ENCODE peak calls at places on chromosome 17, in eight cellular contexts. O is ascending aorta; W is Jurkat, Clone E6-1; F is astrocyte of the spinal cord; J is iPS DF 6.9; I is fibroblast of pulmonary artery; R is cardiac fibroblast; D is thoracic aorta. T is an unnamed sample.

GRCh38 chr17:37768438-37768837 is 23.6 kb upstream of the HNF1B start:
- DNase-seq in W (no peak), D (no peak), O (no peak), I (no peak), R (no peak), J (no peak), F (no peak), T (no peak)

GRCh38 chr17:66767164-66767933 is 67.6 kb upstream of the CACNG5 start:
- DNase-seq in D (no peak), W (no peak), J (no peak), O (peak), F (no peak), R (no peak), I (no peak), T (no peak)

GRCh38 chr17:74012465-74012864 is 191.0 kb upstream of the RPL38 start:
- DNase-seq in F (no peak), D (no peak), R (no peak), I (no peak), J (no peak), W (peak), O (no peak), T (no peak)

GRCh38 chr17:60604686-60605334 is 4.8 kb downstream of the PPM1D start:
- DNase-seq in R (peak), F (peak), J (no peak), O (peak), W (no peak), D (peak), I (peak), T (no peak)

GRCh38 chr17:27762527-27763305 is 37.6 kb downstream of the NOS2 start:
- DNase-seq in I (peak), R (peak), O (no peak), J (no peak), D (no peak), F (peak), W (peak), T (no peak)

GRCh38 chr17:40130352-40131042 is 8.7 kb downstream of the MSL1 start:
- DNase-seq in F (no peak), J (no peak), W (no peak), O (no peak), I (peak), D (no peak), R (peak), T (no peak)

GRCh38 chr17:67441052-67441738 is 64.1 kb downstream of the PITPNC1 start:
- DNase-seq in J (no peak), W (peak), I (peak), F (peak), R (peak), O (no peak), D (peak), T (peak)

GRCh38 chr17:38417210-38417951 is 10.9 kb upstream of the ARHGAP23 start:
- DNase-seq in I (no peak), J (no peak), F (no peak), D (no peak), R (no peak), W (no peak), O (no peak), T (no peak)

GRCh38 chr17:46894476-46895151 is 28.3 kb upstream of the GOSR2 start:
- DNase-seq in W (no peak), I (no peak), O (no peak), R (no peak), D (no peak), J (no peak), F (no peak), T (no peak)

GRCh38 chr17:79892457-79893236 is 53.4 kb upstream of the CBX4 start:
- DNase-seq in F (no peak), I (no peak), O (no peak), W (no peak), J (no peak), D (no peak), R (no peak), T (no peak)

GRCh38 chr17:18920911-18921441 is 31.0 kb upstream of the SLC5A10 start:
- DNase-seq in I (peak), R (peak), D (no peak), W (no peak), J (no peak), F (no peak), O (no peak), T (no peak)

GRCh38 chr17:12089809-12090384 is 69.2 kb downstream of the MAP2K4 start:
- DNase-seq in D (no peak), J (no peak), O (no peak), F (peak), R (peak), W (no peak), I (peak), T (peak)

GRCh38 chr17:57455063-57455914 is 199.0 kb downstream of the MSI2 start:
- DNase-seq in J (no peak), R (peak), O (no peak), D (no peak), W (peak), F (peak), I (no peak), T (no peak)

GRCh38 chr17:27333410-27333980 is 39.6 kb downstream of the WSB1 start:
- DNase-seq in I (no peak), O (no peak), R (no peak), F (no peak), W (no peak), D (no peak), J (no peak), T (no peak)

GRCh38 chr17:66461343-66461995 is 159.1 kb downstream of the PRKCA start:
- DNase-seq in I (no peak), O (no peak), R (no peak), F (no peak), J (no peak), W (no peak), D (no peak), T (no peak)

GRCh38 chr17:53627511-53627910 is 195.2 kb upstream of the KIF2B start:
- DNase-seq in W (no peak), I (peak), J (no peak), F (peak), R (peak), D (no peak), O (no peak), T (peak)

GRCh38 chr17:56206351-56206750 is 53.1 kb downstream of the ANKFN1 start:
- DNase-seq in J (no peak), I (no peak), F (no peak), D (no peak), W (no peak), R (no peak), O (no peak), T (no peak)

GRCh38 chr17:73069846-73070245 is 22.6 kb downstream of the SLC39A11 start:
- DNase-seq in R (no peak), J (no peak), O (no peak), F (no peak), I (no peak), W (no peak), D (no peak), T (no peak)

GRCh38 chr17:14038206-14038605 is 31.1 kb upstream of the COX10 start:
- DNase-seq in F (peak), O (no peak), I (peak), R (peak), W (no peak), D (no peak), J (no peak), T (no peak)

GRCh38 chr17:76382803-76383644 is 1.4 kb upstream of the SPHK1 start:
- DNase-seq in J (no peak), R (peak), F (peak), I (peak), D (no peak), O (peak), W (no peak), T (peak)

GRCh38 chr17:36072431-36073121 is 8.5 kb downstream of the CCL18 start:
- DNase-seq in J (peak), R (peak), I (peak), D (no peak), W (peak), F (no peak), O (no peak), T (no peak)

GRCh38 chr17:82245144-82246039 is 16.6 kb downstream of the SLC16A3 start:
- DNase-seq in W (no peak), I (no peak), O (no peak), D (no peak), F (no peak), R (peak), J (no peak), T (no peak)

GRCh38 chr17:55273579-55274370 is 9.0 kb downstream of the HLF start:
- DNase-seq in I (no peak), R (no peak), W (no peak), F (no peak), O (peak), J (no peak), D (peak), T (no peak)

GRCh38 chr17:26766743-26767142 is 527.2 kb upstream of the WSB1 start:
- DNase-seq in W (no peak), R (no peak), I (no peak), F (no peak), J (no peak), D (no peak), O (no peak), T (no peak)

GRCh38 chr17:7213895-7214299 is 5.7 kb downstream of the DLG4 start:
- DNase-seq in R (peak), W (peak), O (peak), F (peak), I (peak), J (peak), D (peak), T (no peak)
- H3K4me3 ChIP-seq in R (peak), W (peak), O (peak), F (peak), I (peak), J (peak), D (peak), T (peak)

GRCh38 chr17:62819511-62820221 is 11.6 kb upstream of the MARCHF10 start:
- DNase-seq in R (peak), J (no peak), D (peak), W (no peak), F (peak), I (peak), O (peak), T (peak)
- H3K4me3 ChIP-seq in R (peak), J (no peak), D (peak), W (no peak), F (peak), I (peak), O (no peak), T (peak)

DNA sequence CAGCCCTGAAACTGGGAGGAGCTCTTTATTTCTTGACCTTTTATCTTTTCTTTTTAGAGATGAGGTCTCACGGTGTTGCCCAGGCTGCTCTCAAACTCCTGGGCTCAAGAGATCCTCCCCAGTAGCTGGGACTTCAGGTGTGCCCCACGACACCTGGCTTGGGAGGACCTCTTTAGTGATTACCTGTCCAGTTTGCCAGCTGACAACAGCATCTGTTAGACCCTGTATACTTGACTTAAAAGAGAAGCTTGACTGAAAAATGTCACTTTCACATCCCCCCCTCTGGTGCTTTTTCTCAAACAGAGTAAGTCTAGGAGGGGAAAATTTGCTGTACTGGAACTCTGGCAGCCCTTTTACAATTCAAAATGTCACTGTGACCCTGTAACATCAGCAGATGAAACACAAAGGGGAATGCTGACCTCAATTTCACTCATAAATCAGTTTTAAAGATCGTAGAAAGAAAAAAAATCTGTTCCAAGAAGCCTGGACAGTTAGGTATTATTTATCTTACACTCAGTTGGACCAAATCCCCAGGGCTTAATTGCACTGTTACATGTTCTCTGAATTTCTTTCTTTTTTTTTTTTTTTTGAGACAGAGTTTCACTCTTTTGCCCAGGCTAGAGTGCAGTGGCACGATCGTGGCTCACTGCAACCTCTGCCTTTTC is 1.8 kb upstream of the ERN1 start:
- DNase-seq in F (no peak), O (no peak), D (no peak), R (no peak), J (no peak), I (no peak), W (no peak), T (no peak)
- H3K4me3 ChIP-seq in F (no peak), O (no peak), D (no peak), R (no peak), J (no peak), I (no peak), W (no peak), T (no peak)

GRCh38 chr17:1872254-1872653 is 42.4 kb downstream of the RPA1 start:
- DNase-seq in O (no peak), F (no peak), W (no peak), I (no peak), R (no peak), J (no peak), D (no peak), T (no peak)

GRCh38 chr17:1870592-1870991 is 40.8 kb downstream of the RPA1 start:
- DNase-seq in W (peak), F (no peak), I (no peak), O (no peak), J (no peak), D (no peak), R (no peak), T (no peak)

GRCh38 chr17:1873418-1873817 is 43.6 kb downstream of the RPA1 start:
- DNase-seq in J (no peak), I (no peak), D (no peak), W (no peak), O (no peak), F (no peak), R (no peak), T (no peak)

GRCh38 chr17:1871743-1872142 is 41.9 kb downstream of the RPA1 start:
- DNase-seq in R (no peak), D (no peak), O (no peak), W (peak), J (no peak), F (no peak), I (no peak), T (no peak)

GRCh38 chr17:1872976-1873375 is 43.2 kb downstream of the RPA1 start:
- DNase-seq in W (no peak), I (no peak), R (no peak), J (no peak), F (no peak), O (no peak), D (no peak), T (no peak)
- H3K4me3 ChIP-seq in W (no peak), I (no peak), R (no peak), J (no peak), F (no peak), O (no peak), D (no peak), T (no peak)

GRCh38 chr17:78327880-78328279 is 32.0 kb downstream of the SOCS3 start:
- DNase-seq in I (no peak), O (no peak), W (no peak), F (no peak), R (no peak), D (no peak), J (no peak), T (no peak)

GRCh38 chr17:78332530-78332929 is 27.3 kb downstream of the SOCS3 start:
- DNase-seq in O (no peak), J (no peak), W (no peak), F (no peak), R (no peak), D (no peak), I (no peak), T (no peak)

GRCh38 chr17:78332991-78333390 is 26.9 kb downstream of the SOCS3 start:
- DNase-seq in D (no peak), R (no peak), J (no peak), I (no peak), W (no peak), O (no peak), F (no peak), T (no peak)

GRCh38 chr17:78330570-78331224 is 29.2 kb downstream of the SOCS3 start:
- DNase-seq in D (no peak), I (no peak), J (no peak), R (no peak), W (no peak), F (peak), O (no peak), T (no peak)

DNA sequence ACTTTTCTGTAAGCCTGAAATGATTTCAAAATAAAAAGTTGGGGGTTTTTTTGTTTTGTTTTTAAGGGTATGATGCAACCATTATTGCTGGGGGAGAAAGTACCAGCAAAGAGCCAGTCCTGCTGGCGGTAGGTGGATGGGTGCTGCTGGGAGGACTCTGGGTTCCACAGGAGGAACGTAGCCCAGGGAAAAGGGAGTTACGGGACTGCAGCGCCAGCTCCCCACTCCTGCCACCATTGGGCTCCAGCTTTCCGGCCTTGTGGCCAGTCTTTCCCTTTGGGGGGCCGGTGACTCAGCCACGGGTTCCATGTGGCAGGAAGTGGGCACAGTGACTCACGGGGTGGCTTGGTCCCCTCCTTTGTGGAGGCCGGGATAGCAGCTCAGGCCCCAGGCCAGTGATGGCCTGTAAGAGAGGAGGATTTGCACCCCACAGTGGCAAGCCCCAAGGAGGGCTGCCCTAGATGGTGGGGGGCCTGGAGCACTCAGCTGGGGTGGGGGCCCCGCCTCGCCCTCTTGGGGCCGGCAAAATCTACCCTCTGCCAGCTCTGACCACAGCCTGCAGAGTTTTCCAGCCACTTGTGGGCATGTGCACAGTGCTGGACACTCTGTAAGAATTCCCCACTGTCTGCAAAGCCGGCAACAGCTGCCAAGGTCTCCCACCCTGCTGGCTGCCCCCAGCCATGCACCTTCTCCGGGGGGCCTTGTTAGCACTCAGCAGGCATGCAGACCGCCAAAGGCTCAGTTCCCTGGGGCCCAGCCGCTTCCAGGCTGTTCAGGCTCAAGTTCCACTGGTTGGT is 30.4 kb downstream of the SOCS3 start:
- DNase-seq in I (peak), D (no peak), R (peak), F (peak), W (no peak), J (no peak), O (no peak), T (no peak)
- H3K4me3 ChIP-seq in I (no peak), D (no peak), R (no peak), F (no peak), W (no peak), J (no peak), O (no peak), T (no peak)

DNA sequence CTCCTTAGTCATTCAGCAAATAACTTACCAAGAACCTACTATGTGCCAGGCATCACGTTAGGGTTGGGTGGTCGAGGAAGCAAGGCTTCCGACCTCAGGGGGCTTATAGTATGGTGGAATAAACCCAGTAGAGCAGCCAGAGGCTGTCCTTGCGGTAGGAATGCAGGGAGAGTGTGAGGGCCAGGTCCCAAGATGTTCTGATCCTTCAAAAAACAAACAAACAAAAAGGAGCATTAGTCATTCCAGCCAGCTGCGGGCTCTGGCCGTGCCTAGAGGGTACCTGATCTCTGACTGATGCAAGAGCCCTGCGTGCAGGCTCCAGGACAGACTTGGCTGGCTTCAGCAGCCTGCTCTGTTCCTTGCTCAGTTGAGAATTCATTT is 18.2 kb downstream of the CYB5D2 start:
- DNase-seq in F (peak), W (no peak), R (peak), O (peak), I (peak), D (peak), J (no peak), T (peak)
- H3K4me3 ChIP-seq in F (no peak), W (no peak), R (no peak), O (no peak), I (no peak), D (no peak), J (no peak), T (no peak)

GRCh38 chr17:78568051-78568450 is 9.1 kb downstream of the DNAH17 start:
- DNase-seq in F (no peak), R (peak), O (no peak), I (no peak), D (no peak), J (no peak), W (no peak), T (no peak)
- H3K4me3 ChIP-seq in F (no peak), R (no peak), O (no peak), I (no peak), D (no peak), J (no peak), W (no peak), T (no peak)

GRCh38 chr17:58706351-58707140 is 14.1 kb downstream of the RAD51C start:
- DNase-seq in O (no peak), I (no peak), W (no peak), D (no peak), R (no peak), J (no peak), F (no peak), T (no peak)

GRCh38 chr17:58710948-58711552 is 18.6 kb downstream of the RAD51C start:
- DNase-seq in I (peak), D (no peak), J (peak), F (peak), O (no peak), R (peak), W (peak), T (no peak)
- H3K4me3 ChIP-seq in I (no peak), D (no peak), J (no peak), F (no peak), O (no peak), R (no peak), W (no peak), T (no peak)

T was measured in skeletal muscle cell.